ENCODE peak calls at places on chromosomes 13 and 19, in five cellular contexts. One of them, this sample, is unnamed.

GRCh38 chr13:40492511-40492910 is 173.9 kb downstream of the FOXO1 start:
- DNase-seq in NCI-H1417: no peak
- DNase-seq in nephron progenitor cell: no peak
- DNase-seq in AML-193: no peak
- DNase-seq in AG08396: no peak
- DNase-seq in this sample: no peak

GRCh38 chr19:12646551-12646950 is 20.0 kb downstream of the MAN2B1 start:
- DNase-seq in NCI-H1417: no peak
- DNase-seq in nephron progenitor cell: no peak
- DNase-seq in AML-193: no peak
- DNase-seq in AG08396: peak
- DNase-seq in this sample: no peak

GRCh38 chr19:44869728-44870470 is 21.2 kb upstream of the TOMM40 start:
- DNase-seq in NCI-H1417: no peak
- DNase-seq in nephron progenitor cell: no peak
- DNase-seq in AML-193: peak
- DNase-seq in AG08396: peak
- DNase-seq in this sample: peak

GRCh38 chr19:17946965-17947784 is 14.4 kb downstream of the CCDC124 start:
- DNase-seq in NCI-H1417: peak
- DNase-seq in nephron progenitor cell: no peak
- DNase-seq in AML-193: no peak
- DNase-seq in AG08396: no peak
- DNase-seq in this sample: peak

GRCh38 chr19:54430306-54431254 is 15.3 kb downstream of the TTYH1 start:
- DNase-seq in NCI-H1417: peak
- DNase-seq in nephron progenitor cell: peak
- DNase-seq in AML-193: no peak
- DNase-seq in AG08396: peak
- DNase-seq in this sample: peak

GRCh38 chr13:23375007-23375971 is 58.2 kb downstream of the SACS start:
- DNase-seq in NCI-H1417: peak
- DNase-seq in nephron progenitor cell: peak
- DNase-seq in AML-193: peak
- DNase-seq in AG08396: peak
- DNase-seq in this sample: peak

GRCh38 chr19:6061420-6062130 is 48.7 kb downstream of the RFX2 start:
- DNase-seq in NCI-H1417: no peak
- DNase-seq in nephron progenitor cell: no peak
- DNase-seq in AML-193: no peak
- DNase-seq in AG08396: no peak
- DNase-seq in this sample: no peak

GRCh38 chr19:51433092-51433491 is 15.7 kb upstream of the SIGLEC10 start:
- DNase-seq in NCI-H1417: no peak
- DNase-seq in nephron progenitor cell: no peak
- DNase-seq in AML-193: no peak
- DNase-seq in AG08396: no peak
- DNase-seq in this sample: no peak

GRCh38 chr13:49690133-49690989 is 925 bp downstream of the EBPL start:
- DNase-seq in NCI-H1417: no peak
- DNase-seq in nephron progenitor cell: no peak
- DNase-seq in AML-193: peak
- DNase-seq in AG08396: peak
- DNase-seq in this sample: peak

GRCh38 chr19:2557093-2557440 is 81.1 kb downstream of the GADD45B start:
- DNase-seq in NCI-H1417: no peak
- DNase-seq in nephron progenitor cell: no peak
- DNase-seq in AML-193: no peak
- DNase-seq in AG08396: no peak
- DNase-seq in this sample: no peak

GRCh38 chr13:103671547-103671946 is 605.3 kb upstream of the SLC10A2 start:
- DNase-seq in NCI-H1417: no peak
- DNase-seq in nephron progenitor cell: no peak
- DNase-seq in AML-193: no peak
- DNase-seq in AG08396: no peak
- DNase-seq in this sample: no peak

This sample was measured in ovary.